ENCODE peak calls at places on chromosomes 12 and 14, in six cellular contexts. One of them, this sample, is unnamed.

GRCh38 chr14:33120966-33121365 is 182.3 kb downstream of the NPAS3 start:
- DNase-seq in effector memory CD4-positive, alpha-beta T cell: no peak
- DNase-seq in neural crest cell: no peak
- DNase-seq in stimulated activated CD8-positive, alpha-beta memory T cell treated with anti-CD3 and anti-CD28 coated beads, Interleukin-15, amount 100 ng/mL, for 1 hour: no peak
- DNase-seq in stimulated activated CD4-positive, alpha-beta T cell treated with anti-CD3 and anti-CD28 coated beads, Interleukin-4, amount 100 ng/mL, for 48 hours: no peak
- DNase-seq in activated gamma-delta T cell treated with Interleukin-2 at 50 U/mL for 16 hours: no peak
- DNase-seq in this sample: no peak

GRCh38 chr12:100672075-100672592 is 98.7 kb downstream of the GAS2L3 start:
- DNase-seq in effector memory CD4-positive, alpha-beta T cell: no peak
- DNase-seq in neural crest cell: peak
- DNase-seq in stimulated activated CD4-positive, alpha-beta T cell treated with anti-CD3 and anti-CD28 coated beads, Interleukin-4, amount 100 ng/mL, for 48 hours: peak
- DNase-seq in stimulated activated CD8-positive, alpha-beta memory T cell treated with anti-CD3 and anti-CD28 coated beads, Interleukin-15, amount 100 ng/mL, for 1 hour: no peak
- DNase-seq in activated gamma-delta T cell treated with Interleukin-2 at 50 U/mL for 16 hours: no peak
- DNase-seq in this sample: peak

GRCh38 chr12:121799175-121799841 is 4.5 kb upstream of the SETD1B start:
- DNase-seq in stimulated activated CD8-positive, alpha-beta memory T cell treated with anti-CD3 and anti-CD28 coated beads, Interleukin-15, amount 100 ng/mL, for 1 hour: no peak
- DNase-seq in effector memory CD4-positive, alpha-beta T cell: no peak
- DNase-seq in neural crest cell: no peak
- DNase-seq in stimulated activated CD4-positive, alpha-beta T cell treated with anti-CD3 and anti-CD28 coated beads, Interleukin-4, amount 100 ng/mL, for 48 hours: no peak
- DNase-seq in activated gamma-delta T cell treated with Interleukin-2 at 50 U/mL for 16 hours: peak
- DNase-seq in this sample: peak

GRCh38 chr14:36057452-36058142 is 118.9 kb downstream of the PTCSC3 start:
- DNase-seq in effector memory CD4-positive, alpha-beta T cell: no peak
- DNase-seq in neural crest cell: no peak
- DNase-seq in activated gamma-delta T cell treated with Interleukin-2 at 50 U/mL for 16 hours: no peak
- DNase-seq in stimulated activated CD8-positive, alpha-beta memory T cell treated with anti-CD3 and anti-CD28 coated beads, Interleukin-15, amount 100 ng/mL, for 1 hour: no peak
- DNase-seq in stimulated activated CD4-positive, alpha-beta T cell treated with anti-CD3 and anti-CD28 coated beads, Interleukin-4, amount 100 ng/mL, for 48 hours: no peak
- DNase-seq in this sample: no peak

GRCh38 chr14:24790196-24790595 is 156.2 kb upstream of the GZMB start:
- DNase-seq in effector memory CD4-positive, alpha-beta T cell: no peak
- DNase-seq in neural crest cell: no peak
- DNase-seq in stimulated activated CD4-positive, alpha-beta T cell treated with anti-CD3 and anti-CD28 coated beads, Interleukin-4, amount 100 ng/mL, for 48 hours: no peak
- DNase-seq in stimulated activated CD8-positive, alpha-beta memory T cell treated with anti-CD3 and anti-CD28 coated beads, Interleukin-15, amount 100 ng/mL, for 1 hour: no peak
- DNase-seq in activated gamma-delta T cell treated with Interleukin-2 at 50 U/mL for 16 hours: no peak
- DNase-seq in this sample: no peak

GRCh38 chr12:124884587-124885438 is 21.1 kb upstream of the SCARB1 start:
- DNase-seq in neural crest cell: no peak
- DNase-seq in stimulated activated CD8-positive, alpha-beta memory T cell treated with anti-CD3 and anti-CD28 coated beads, Interleukin-15, amount 100 ng/mL, for 1 hour: no peak
- DNase-seq in effector memory CD4-positive, alpha-beta T cell: no peak
- DNase-seq in activated gamma-delta T cell treated with Interleukin-2 at 50 U/mL for 16 hours: no peak
- DNase-seq in stimulated activated CD4-positive, alpha-beta T cell treated with anti-CD3 and anti-CD28 coated beads, Interleukin-4, amount 100 ng/mL, for 48 hours: no peak
- DNase-seq in this sample: no peak

GRCh38 chr12:90393089-90393488 is 561.9 kb downstream of the CCER1 start:
- DNase-seq in activated gamma-delta T cell treated with Interleukin-2 at 50 U/mL for 16 hours: no peak
- DNase-seq in stimulated activated CD8-positive, alpha-beta memory T cell treated with anti-CD3 and anti-CD28 coated beads, Interleukin-15, amount 100 ng/mL, for 1 hour: no peak
- DNase-seq in stimulated activated CD4-positive, alpha-beta T cell treated with anti-CD3 and anti-CD28 coated beads, Interleukin-4, amount 100 ng/mL, for 48 hours: no peak
- DNase-seq in neural crest cell: no peak
- DNase-seq in effector memory CD4-positive, alpha-beta T cell: no peak
- DNase-seq in this sample: no peak

GRCh38 chr12:99948380-99948779 is 36.4 kb downstream of the ANKS1B start:
- DNase-seq in stimulated activated CD8-positive, alpha-beta memory T cell treated with anti-CD3 and anti-CD28 coated beads, Interleukin-15, amount 100 ng/mL, for 1 hour: no peak
- DNase-seq in effector memory CD4-positive, alpha-beta T cell: no peak
- DNase-seq in activated gamma-delta T cell treated with Interleukin-2 at 50 U/mL for 16 hours: no peak
- DNase-seq in stimulated activated CD4-positive, alpha-beta T cell treated with anti-CD3 and anti-CD28 coated beads, Interleukin-4, amount 100 ng/mL, for 48 hours: no peak
- DNase-seq in neural crest cell: no peak
- DNase-seq in this sample: no peak

GRCh38 chr12:104478396-104479140 is 21.8 kb downstream of the CHST11 start:
- DNase-seq in stimulated activated CD4-positive, alpha-beta T cell treated with anti-CD3 and anti-CD28 coated beads, Interleukin-4, amount 100 ng/mL, for 48 hours: no peak
- DNase-seq in effector memory CD4-positive, alpha-beta T cell: peak
- DNase-seq in neural crest cell: no peak
- DNase-seq in activated gamma-delta T cell treated with Interleukin-2 at 50 U/mL for 16 hours: no peak
- DNase-seq in stimulated activated CD8-positive, alpha-beta memory T cell treated with anti-CD3 and anti-CD28 coated beads, Interleukin-15, amount 100 ng/mL, for 1 hour: no peak
- DNase-seq in this sample: peak

GRCh38 chr12:74537126-74537706 is 419 bp upstream of the ATXN7L3B start:
- DNase-seq in activated gamma-delta T cell treated with Interleukin-2 at 50 U/mL for 16 hours: no peak
- DNase-seq in stimulated activated CD4-positive, alpha-beta T cell treated with anti-CD3 and anti-CD28 coated beads, Interleukin-4, amount 100 ng/mL, for 48 hours: no peak
- DNase-seq in effector memory CD4-positive, alpha-beta T cell: no peak
- DNase-seq in stimulated activated CD8-positive, alpha-beta memory T cell treated with anti-CD3 and anti-CD28 coated beads, Interleukin-15, amount 100 ng/mL, for 1 hour: no peak
- DNase-seq in neural crest cell: no peak
- DNase-seq in this sample: no peak

GRCh38 chr12:4441355-4442330 is 4.0 kb downstream of the FGF6 start:
- DNase-seq in activated gamma-delta T cell treated with Interleukin-2 at 50 U/mL for 16 hours: no peak
- DNase-seq in stimulated activated CD4-positive, alpha-beta T cell treated with anti-CD3 and anti-CD28 coated beads, Interleukin-4, amount 100 ng/mL, for 48 hours: no peak
- DNase-seq in stimulated activated CD8-positive, alpha-beta memory T cell treated with anti-CD3 and anti-CD28 coated beads, Interleukin-15, amount 100 ng/mL, for 1 hour: no peak
- DNase-seq in effector memory CD4-positive, alpha-beta T cell: no peak
- DNase-seq in neural crest cell: no peak
- DNase-seq in this sample: no peak